ENCODE peak calls at places on chromosomes 11 and 22, in seven cellular contexts. L is A549, S is AG04449, A is spleen, P is lower lobe of right lung, C is HAP-1, H is adipocyte. U is an unnamed sample.

GRCh38 chr11:117734596-117734995 is 62.4 kb downstream of the DSCAML1 start:
- DNase-seq in L (no peak), S (no peak), A (peak), P (no peak), C (no peak), H (no peak), U (no peak)

GRCh38 chr22:36463783-36464184 is 17.7 kb downstream of the TXN2 start:
- DNase-seq in L (no peak), S (no peak), A (peak), P (no peak), C (no peak), H (no peak), U (no peak)

GRCh38 chr11:82675838-82676237 is 57.8 kb downstream of the FAM181B start:
- DNase-seq in L (no peak), S (no peak), A (no peak), P (no peak), C (peak), H (no peak), U (no peak)

GRCh38 chr22:35359380-35360065 is 21.4 kb upstream of the HMOX1 start:
- DNase-seq in L (no peak), S (no peak), A (no peak), P (no peak), C (no peak), H (no peak), U (no peak)

GRCh38 chr11:76688146-76688545 is 17.6 kb upstream of the LRRC32 start:
- DNase-seq in L (no peak), S (no peak), A (no peak), P (no peak), C (no peak), H (no peak), U (no peak)

GRCh38 chr22:47698906-47699305 is 936.5 kb downstream of the TBC1D22A start:
- DNase-seq in L (no peak), S (no peak), A (no peak), P (no peak), C (no peak), H (no peak), U (no peak)

GRCh38 chr11:131681875-131682274 is 311.5 kb downstream of the NTM start:
- DNase-seq in L (no peak), S (no peak), A (no peak), P (no peak), C (no peak), H (no peak), U (no peak)

GRCh38 chr22:50206599-50206998 is 5.8 kb downstream of the SELENOO start:
- DNase-seq in L (no peak), S (no peak), A (peak), P (peak), C (peak), H (peak), U (no peak)

GRCh38 chr22:37462983-37463382 is 23.2 kb downstream of the MFNG start:
- DNase-seq in L (no peak), S (no peak), A (no peak), P (no peak), C (peak), H (peak), U (no peak)

GRCh38 chr11:35241531-35241930 is 102.6 kb downstream of the CD44 start:
- DNase-seq in L (no peak), S (no peak), A (no peak), P (no peak), C (no peak), H (no peak), U (no peak)

GRCh38 chr11:33830903-33831648 is 56.8 kb upstream of the FBXO3 start:
- DNase-seq in L (no peak), S (no peak), A (no peak), P (no peak), C (no peak), H (no peak), U (peak)

GRCh38 chr11:18455686-18456372 is at the start of gene LDHAL6A:
- DNase-seq in L (no peak), S (no peak), A (no peak), P (no peak), C (no peak), H (no peak), U (no peak)

GRCh38 chr11:43756575-43756974 is 76.0 kb downstream of the HSD17B12 start:
- DNase-seq in L (no peak), S (peak), A (no peak), P (no peak), C (no peak), H (peak), U (no peak)

GRCh38 chr11:43746670-43747069 is 66.1 kb downstream of the HSD17B12 start:
- DNase-seq in L (no peak), S (no peak), A (no peak), P (no peak), C (no peak), H (no peak), U (no peak)

GRCh38 chr11:43747130-43747802 is 66.7 kb downstream of the HSD17B12 start:
- DNase-seq in L (no peak), S (no peak), A (no peak), P (no peak), C (no peak), H (no peak), U (no peak)

GRCh38 chr11:43748095-43748494 is 67.6 kb downstream of the HSD17B12 start:
- DNase-seq in L (no peak), S (no peak), A (no peak), P (no peak), C (no peak), H (no peak), U (no peak)

DNA sequence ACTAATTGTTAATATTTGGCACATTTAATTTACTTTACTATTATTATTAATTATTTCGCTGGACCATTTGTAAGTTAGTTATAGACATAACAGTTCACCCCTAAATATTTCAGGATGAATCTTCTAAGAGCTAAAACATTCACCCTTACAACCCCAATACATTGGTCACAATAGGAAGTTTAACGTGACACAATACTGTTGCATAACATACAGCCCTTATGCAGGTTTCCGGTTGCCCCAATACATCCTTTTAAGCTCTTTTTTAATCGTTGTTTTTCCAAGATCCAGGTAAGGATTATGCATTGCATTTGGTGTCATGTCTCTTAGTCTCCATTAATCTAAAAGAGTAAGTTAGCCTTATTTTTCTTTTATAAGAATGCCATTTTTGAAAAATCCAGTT is 71.2 kb downstream of the HSD17B12 start:
- DNase-seq in L (no peak), S (no peak), A (no peak), P (no peak), C (no peak), H (no peak), U (no peak)
- H3K4me3 ChIP-seq in L (no peak), S (no peak), A (no peak), P (no peak), C (no peak), H (no peak), U (no peak)

DNA sequence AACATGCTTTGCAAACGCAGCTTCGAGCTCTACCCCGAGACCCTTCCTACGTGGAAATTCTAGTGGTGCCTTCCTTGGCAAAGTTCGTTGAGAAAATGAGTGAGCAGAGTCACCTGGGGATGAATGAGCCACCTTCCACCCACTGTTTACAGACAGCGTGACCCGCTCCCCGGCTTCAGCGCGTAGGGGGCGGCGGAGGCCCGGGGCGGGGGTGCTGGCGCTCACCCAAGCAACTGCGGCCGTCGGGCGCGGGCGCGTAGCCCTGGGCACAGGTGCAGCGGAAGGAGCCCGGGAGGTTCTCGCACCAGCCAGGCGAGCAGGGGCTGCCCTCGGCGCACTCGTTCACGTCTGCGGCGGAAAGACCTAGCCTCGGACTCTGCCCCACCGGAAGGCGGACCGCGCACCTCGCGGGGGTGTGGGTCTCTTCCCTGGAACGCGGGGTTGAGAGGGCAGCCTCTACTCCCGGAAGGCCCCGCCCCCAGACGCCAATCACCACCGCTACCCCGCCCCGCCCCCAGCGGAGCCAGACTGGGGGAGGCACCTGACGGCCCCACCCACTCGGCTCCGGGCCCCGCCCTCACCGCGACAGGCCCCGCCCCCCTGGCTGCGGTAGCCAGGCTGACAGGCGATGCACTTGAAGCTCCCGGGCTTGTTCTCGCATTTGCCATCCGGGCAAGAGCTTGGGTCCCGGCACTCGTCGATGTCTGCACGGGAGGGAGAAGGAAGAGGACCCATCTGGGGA is 11.8 kb downstream of the LTBP3 start:
- DNase-seq in L (peak), S (no peak), A (peak), P (peak), C (peak), H (no peak), U (no peak)
- H3K4me3 ChIP-seq in L (no peak), S (no peak), A (peak), P (peak), C (no peak), H (no peak), U (peak)

DNA sequence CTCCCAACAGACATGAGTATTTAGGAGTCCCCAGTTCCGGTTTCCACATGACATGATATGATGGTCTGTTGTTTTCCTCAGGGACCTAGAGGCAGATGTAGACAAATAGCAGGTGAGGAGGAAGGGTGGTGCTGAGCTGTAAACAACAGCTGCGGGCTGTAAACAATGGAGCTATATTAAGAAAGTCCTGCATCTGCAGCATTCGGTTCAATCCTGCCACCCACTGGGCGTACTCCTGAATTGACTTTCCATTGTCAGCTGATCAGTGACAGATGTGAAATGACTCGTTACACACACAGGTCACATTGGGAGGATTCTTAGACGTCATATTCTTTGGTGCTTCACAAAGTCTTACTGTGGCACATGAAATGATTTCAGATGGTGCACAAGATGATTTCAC is 26.8 kb upstream of the RAG1 start:
- DNase-seq in L (no peak), S (no peak), A (no peak), P (no peak), C (peak), H (peak), U (no peak)
- H3K4me3 ChIP-seq in L (no peak), S (no peak), A (no peak), P (no peak), C (no peak), H (no peak), U (no peak)

GRCh38 chr11:42175203-42175602 is 715.8 kb upstream of the LRRC4C start:
- DNase-seq in L (no peak), S (peak), A (no peak), P (no peak), C (no peak), H (no peak), U (no peak)

GRCh38 chr11:42179211-42179610 is 719.8 kb upstream of the LRRC4C start:
- DNase-seq in L (no peak), S (no peak), A (no peak), P (no peak), C (no peak), H (no peak), U (no peak)
- H3K4me3 ChIP-seq in L (no peak), S (no peak), A (no peak), P (no peak), C (no peak), H (no peak), U (no peak)

GRCh38 chr11:133951484-133952198 is 5.1 kb downstream of the IGSF9B start:
- DNase-seq in L (no peak), S (no peak), A (no peak), P (no peak), C (no peak), H (peak), U (no peak)
- H3K4me3 ChIP-seq in L (no peak), S (no peak), A (no peak), P (peak), C (no peak), H (peak), U (peak)

GRCh38 chr11:67264260-67264659 is 2.0 kb upstream of the GRK2 start:
- DNase-seq in L (no peak), S (no peak), A (no peak), P (no peak), C (no peak), H (no peak), U (no peak)

GRCh38 chr11:67261635-67261941 is 4.7 kb upstream of the GRK2 start:
- DNase-seq in L (no peak), S (no peak), A (no peak), P (no peak), C (no peak), H (no peak), U (no peak)

GRCh38 chr11:67261942-67262681 is 4.2 kb upstream of the GRK2 start:
- DNase-seq in L (no peak), S (no peak), A (no peak), P (no peak), C (no peak), H (no peak), U (no peak)

GRCh38 chr11:67264886-67265632 is 1.2 kb upstream of the GRK2 start:
- DNase-seq in L (no peak), S (no peak), A (no peak), P (no peak), C (no peak), H (no peak), U (no peak)

GRCh38 chr11:67262731-67263675 is 3.3 kb upstream of the GRK2 start:
- DNase-seq in L (peak), S (no peak), A (peak), P (peak), C (peak), H (peak), U (no peak)
- H3K4me3 ChIP-seq in L (no peak), S (no peak), A (no peak), P (peak), C (no peak), H (no peak), U (no peak)

DNA sequence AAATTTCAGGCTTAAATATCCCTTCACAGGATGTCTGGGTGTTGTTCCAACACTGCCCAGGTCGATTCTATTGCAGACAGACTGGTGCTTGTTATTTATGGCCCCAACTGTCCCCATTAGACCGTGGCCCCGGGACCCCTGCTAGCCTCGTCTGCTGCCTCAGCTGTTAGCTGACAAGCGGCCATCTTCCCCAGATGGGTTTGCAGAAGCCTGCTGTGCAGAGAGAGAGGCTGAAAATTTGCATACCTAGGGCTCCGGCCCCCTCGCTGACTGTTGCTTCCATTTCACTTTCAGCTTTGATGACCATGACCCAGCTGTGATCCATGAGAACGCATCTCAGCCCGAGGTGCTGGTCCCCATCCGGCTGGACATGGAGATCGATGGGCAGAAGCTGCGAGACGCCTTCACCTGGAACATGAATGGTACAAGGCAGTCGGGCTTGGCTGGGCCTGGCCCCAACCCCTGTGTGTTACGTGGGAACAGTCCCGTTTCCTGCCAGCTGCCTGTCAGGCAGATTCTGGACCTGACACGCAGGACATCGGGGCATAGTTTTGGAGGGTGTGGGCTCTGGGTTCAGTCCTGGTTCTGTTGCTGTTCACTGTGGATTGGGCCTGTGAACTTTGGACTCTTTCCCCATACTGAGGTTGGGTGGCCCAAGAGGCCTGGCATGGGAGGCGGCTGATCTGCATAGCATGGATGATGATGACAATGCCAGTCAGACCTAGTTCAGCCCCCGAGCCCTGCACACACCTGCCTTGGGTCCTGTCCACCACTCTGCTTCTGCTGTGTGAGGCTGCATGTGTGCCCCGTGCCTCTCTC is 16.4 kb downstream of the SMARCB1 start:
- DNase-seq in L (no peak), S (no peak), A (no peak), P (peak), C (no peak), H (no peak), U (no peak)
- H3K4me3 ChIP-seq in L (no peak), S (no peak), A (no peak), P (no peak), C (no peak), H (no peak), U (no peak)

U was measured in kidney epithelial cell.